ENCODE peak calls at places on chromosomes 12 and 14, in eight cellular contexts. A is heart left ventricle, J is transverse colon, M is tibial nerve, C is right lobe of liver, I is stomach, G is HCT116, L is endothelial cell of umbilical vein. S is an unnamed sample.
A peak's percentile ranks its signal among the peaks of the same experiment; 100 is the strongest.

GRCh38 chr12:113860950-113861349 is 105.2 kb downstream of the RBM19 start:
- DNase-seq in A (no peak), L (no peak), I (no peak), G (no peak), M (no peak), C (no peak), J (no peak), S (peak; percentile 30)

GRCh38 chr12:14970467-14970866 is 2.4 kb upstream of the PDE6H start:
- DNase-seq in J (no peak), C (no peak), A (no peak), M (no peak), G (no peak), L (no peak), I (no peak), S (no peak)

GRCh38 chr12:104952816-104953215 is 5.3 kb downstream of the SLC41A2 start:
- DNase-seq in A (no peak), I (no peak), L (no peak), J (no peak), M (no peak), C (no peak), G (no peak), S (no peak)

GRCh38 chr14:55449116-55449515 is 8.7 kb upstream of the TBPL2 start:
- DNase-seq in G (no peak), A (no peak), J (no peak), M (no peak), L (no peak), I (no peak), C (no peak), S (no peak)

GRCh38 chr12:2614341-2614740 is 180.4 kb upstream of the FKBP4 start:
- DNase-seq in A (no peak), J (no peak), C (no peak), L (no peak), M (no peak), G (no peak), I (no peak), S (no peak)

GRCh38 chr12:114439306-114439705 is 33.4 kb upstream of the TBX5 start:
- DNase-seq in I (no peak), J (no peak), L (no peak), M (no peak), G (no peak), C (no peak), A (no peak), S (peak; percentile 77)

GRCh38 chr12:45200497-45201043 is 15.3 kb upstream of the ANO6 start:
- DNase-seq in C (no peak), J (no peak), M (no peak), A (no peak), I (no peak), G (no peak), L (no peak), S (no peak)

GRCh38 chr14:24332094-24332983 is 2.5 kb downstream of the ADCY4 start:
- DNase-seq in L (peak; percentile 45), M (no peak), A (peak; percentile 64), I (peak; percentile 82), C (peak; percentile 71), J (peak; percentile 87), G (no peak), S (peak; percentile 91)

GRCh38 chr12:60191676-60192359 is 596.0 kb downstream of the SLC16A7 start:
- DNase-seq in C (no peak), G (no peak), M (no peak), I (no peak), A (no peak), L (peak; percentile 34), J (no peak), S (no peak)

GRCh38 chr14:68215628-68216027 is 396.0 kb downstream of the RAD51B start:
- DNase-seq in A (no peak), I (no peak), G (no peak), C (no peak), L (no peak), M (no peak), J (no peak), S (no peak)

GRCh38 chr14:65927871-65928270 is 515.3 kb downstream of the FUT8 start:
- DNase-seq in M (no peak), C (peak; percentile 22), J (peak; percentile 37), A (no peak), I (peak; percentile 47), G (no peak), L (no peak), S (no peak)

GRCh38 chr12:119990382-119990874 is 1.4 kb downstream of the BICDL1 start:
- DNase-seq in M (no peak), L (no peak), I (no peak), J (no peak), C (no peak), G (no peak), A (no peak), S (no peak)

GRCh38 chr12:90484130-90484529 is 470.8 kb downstream of the CCER1 start:
- DNase-seq in I (no peak), J (no peak), C (no peak), M (no peak), L (no peak), A (no peak), G (no peak), S (no peak)

GRCh38 chr12:84842406-84843013 is 70.1 kb downstream of the SLC6A15 start:
- DNase-seq in I (no peak), C (no peak), A (no peak), J (no peak), L (peak; percentile 55), G (peak; percentile 28), M (no peak), S (no peak)

GRCh38 chr12:124680863-124681778 is 113.7 kb upstream of the NCOR2 start:
- DNase-seq in G (peak; percentile 79), J (no peak), I (no peak), M (peak; percentile 58), A (peak; percentile 86), L (peak; percentile 94), C (peak; percentile 80), S (no peak)

GRCh38 chr14:39988939-39989338 is 556.7 kb upstream of the FBXO33 start:
- DNase-seq in I (no peak), M (no peak), L (no peak), G (peak; percentile 43), C (no peak), A (no peak), J (no peak), S (no peak)

GRCh38 chr14:42855159-42855558 is 1248.5 kb downstream of the LRFN5 start:
- DNase-seq in C (no peak), J (no peak), I (no peak), L (no peak), A (no peak), G (no peak), M (no peak), S (no peak)

GRCh38 chr14:22918809-22919600 is at the start of gene RBM23:
- DNase-seq in C (peak; percentile 100), L (peak; percentile 100), M (peak; percentile 100), A (peak; percentile 100), I (peak; percentile 100), G (peak; percentile 100), J (peak; percentile 100), S (peak; percentile 100)
- TF ChIP-seq CTCF in C (no peak), L (no peak), M (peak; percentile 31), A (no peak), I (no peak), G (no peak), J (no peak), S (peak; percentile 19)

GRCh38 chr12:52631676-52632459 is 13.5 kb upstream of the KRT73 start:
- DNase-seq in I (no peak), C (no peak), J (no peak), L (no peak), G (no peak), A (no peak), M (no peak), S (no peak)
- TF ChIP-seq POLR2A in I (no peak), C (no peak), J (no peak), L (no peak), G (no peak), A (no peak), M (no peak), S (no peak)

GRCh38 chr12:6356374-6356820 is 14.5 kb upstream of the TNFRSF1A start:
- DNase-seq in C (no peak), G (no peak), L (no peak), J (no peak), M (no peak), I (no peak), A (no peak), S (no peak)

GRCh38 chr12:6352198-6353173 is 10.6 kb upstream of the TNFRSF1A start:
- DNase-seq in I (no peak), M (no peak), J (no peak), G (no peak), A (no peak), C (no peak), L (peak; percentile 33), S (no peak)

GRCh38 chr12:6354539-6355393 is 12.9 kb upstream of the TNFRSF1A start:
- DNase-seq in G (no peak), I (no peak), J (no peak), M (no peak), C (no peak), L (no peak), A (no peak), S (no peak)

GRCh38 chr12:6358886-6359285 is 16.5 kb downstream of the SCNN1A start:
- DNase-seq in J (no peak), L (no peak), A (no peak), C (no peak), G (no peak), I (no peak), M (no peak), S (no peak)

GRCh38 chr12:6355491-6356373 is 13.9 kb upstream of the TNFRSF1A start:
- DNase-seq in J (no peak), L (no peak), M (no peak), I (no peak), G (no peak), C (no peak), A (no peak), S (no peak)
- TF ChIP-seq CTCF in J (no peak), L (no peak), M (no peak), I (no peak), G (peak; percentile 48), C (no peak), A (no peak), S (no peak)

GRCh38 chr14:52348796-52349195 is 34.7 kb downstream of the PTGER2 start:
- DNase-seq in C (no peak), A (no peak), L (no peak), M (no peak), J (no peak), I (no peak), G (no peak), S (no peak)

GRCh38 chr14:52348279-52348678 is 34.2 kb downstream of the PTGER2 start:
- DNase-seq in L (no peak), J (no peak), G (no peak), I (no peak), C (no peak), M (no peak), A (no peak), S (no peak)

GRCh38 chr14:52350445-52350844 is 36.3 kb downstream of the PTGER2 start:
- DNase-seq in M (no peak), I (no peak), J (no peak), G (no peak), C (no peak), A (no peak), L (no peak), S (no peak)

GRCh38 chr14:52349731-52350130 is 35.6 kb downstream of the PTGER2 start:
- DNase-seq in C (no peak), G (no peak), A (no peak), L (no peak), J (no peak), I (no peak), M (no peak), S (no peak)

DNA sequence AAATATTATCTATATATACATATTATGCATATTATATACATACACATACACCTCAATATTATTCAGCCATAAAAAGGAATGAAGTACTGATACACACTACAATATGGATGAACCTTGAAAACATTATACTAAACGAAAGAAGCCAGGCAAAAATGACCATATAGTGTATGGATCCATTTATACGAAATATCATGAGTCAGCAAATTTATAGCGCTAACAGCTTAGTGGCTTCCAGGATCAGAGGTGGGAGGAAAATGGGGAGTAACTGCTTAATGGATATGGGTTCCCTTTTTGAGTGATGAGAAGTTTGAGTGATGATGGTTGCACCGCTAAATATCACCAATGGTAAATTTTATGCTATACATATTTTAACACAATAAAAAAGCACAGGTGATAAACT is 32.7 kb downstream of the PTGER2 start:
- DNase-seq in C (no peak), J (no peak), G (no peak), M (no peak), A (no peak), L (no peak), I (no peak), S (no peak)
- TF ChIP-seq POLR2A in C (no peak), J (no peak), G (no peak), M (no peak), A (no peak), L (no peak), I (no peak), S (no peak)